ENCODE peak calls at places on chromosomes 3 and 15, in seven cellular contexts. One of them, this sample, is unnamed.

GRCh38 chr15:82105458-82106205 is 59.8 kb upstream of the MEX3B start:
- DNase-seq in fibroblast of the conjunctiva: no peak
- DNase-seq in esophagus muscularis mucosa: no peak
- DNase-seq in stimulated activated CD4-positive, alpha-beta T cell treated with anti-CD3 and anti-CD28 coated beads, Interleukin-12 subunit alpha, Interleukin-12 subunit beta, amount 100 ng/mL, for 4 hours: no peak
- DNase-seq in Caki2: no peak
- DNase-seq in RCC 7860: peak; percentile 34
- DNase-seq in kidney glomerular epithelial cell: peak; percentile 38
- DNase-seq in this sample: no peak

GRCh38 chr15:74156678-74157411 is 16.7 kb upstream of the ISLR start:
- DNase-seq in fibroblast of the conjunctiva: no peak
- DNase-seq in esophagus muscularis mucosa: no peak
- DNase-seq in stimulated activated CD4-positive, alpha-beta T cell treated with anti-CD3 and anti-CD28 coated beads, Interleukin-12 subunit alpha, Interleukin-12 subunit beta, amount 100 ng/mL, for 4 hours: no peak
- DNase-seq in Caki2: no peak
- DNase-seq in RCC 7860: no peak
- DNase-seq in kidney glomerular epithelial cell: no peak
- DNase-seq in this sample: no peak

GRCh38 chr15:52463638-52464037 is 65.0 kb downstream of the MYO5A start:
- DNase-seq in fibroblast of the conjunctiva: no peak
- DNase-seq in esophagus muscularis mucosa: no peak
- DNase-seq in stimulated activated CD4-positive, alpha-beta T cell treated with anti-CD3 and anti-CD28 coated beads, Interleukin-12 subunit alpha, Interleukin-12 subunit beta, amount 100 ng/mL, for 4 hours: no peak
- DNase-seq in Caki2: no peak
- DNase-seq in RCC 7860: no peak
- DNase-seq in kidney glomerular epithelial cell: peak; percentile 29
- DNase-seq in this sample: no peak

GRCh38 chr3:40019371-40019770 is 210.0 kb downstream of the MYRIP start:
- DNase-seq in fibroblast of the conjunctiva: no peak
- DNase-seq in esophagus muscularis mucosa: no peak
- DNase-seq in stimulated activated CD4-positive, alpha-beta T cell treated with anti-CD3 and anti-CD28 coated beads, Interleukin-12 subunit alpha, Interleukin-12 subunit beta, amount 100 ng/mL, for 4 hours: no peak
- DNase-seq in Caki2: no peak
- DNase-seq in RCC 7860: no peak
- DNase-seq in kidney glomerular epithelial cell: no peak
- DNase-seq in this sample: no peak

GRCh38 chr3:147415819-147416218 is 6.7 kb downstream of the ZIC1 start:
- DNase-seq in fibroblast of the conjunctiva: no peak
- DNase-seq in esophagus muscularis mucosa: no peak
- DNase-seq in stimulated activated CD4-positive, alpha-beta T cell treated with anti-CD3 and anti-CD28 coated beads, Interleukin-12 subunit alpha, Interleukin-12 subunit beta, amount 100 ng/mL, for 4 hours: no peak
- DNase-seq in Caki2: no peak
- DNase-seq in RCC 7860: no peak
- DNase-seq in kidney glomerular epithelial cell: no peak
- DNase-seq in this sample: no peak

GRCh38 chr3:98900265-98901031 is 1.0 kb downstream of the DCBLD2 start:
- DNase-seq in fibroblast of the conjunctiva: no peak
- DNase-seq in esophagus muscularis mucosa: no peak
- DNase-seq in stimulated activated CD4-positive, alpha-beta T cell treated with anti-CD3 and anti-CD28 coated beads, Interleukin-12 subunit alpha, Interleukin-12 subunit beta, amount 100 ng/mL, for 4 hours: no peak
- DNase-seq in Caki2: peak; percentile 48
- DNase-seq in RCC 7860: no peak
- DNase-seq in kidney glomerular epithelial cell: no peak
- DNase-seq in this sample: no peak

GRCh38 chr3:176349706-176350105 is 847.6 kb downstream of the TBL1XR1 start:
- DNase-seq in fibroblast of the conjunctiva: peak; percentile 43
- DNase-seq in esophagus muscularis mucosa: no peak
- DNase-seq in stimulated activated CD4-positive, alpha-beta T cell treated with anti-CD3 and anti-CD28 coated beads, Interleukin-12 subunit alpha, Interleukin-12 subunit beta, amount 100 ng/mL, for 4 hours: no peak
- DNase-seq in Caki2: no peak
- DNase-seq in RCC 7860: no peak
- DNase-seq in kidney glomerular epithelial cell: no peak
- DNase-seq in this sample: no peak

GRCh38 chr15:39786444-39787056 is 3.9 kb upstream of the FSIP1 start:
- DNase-seq in fibroblast of the conjunctiva: peak; percentile 59
- DNase-seq in esophagus muscularis mucosa: no peak
- DNase-seq in stimulated activated CD4-positive, alpha-beta T cell treated with anti-CD3 and anti-CD28 coated beads, Interleukin-12 subunit alpha, Interleukin-12 subunit beta, amount 100 ng/mL, for 4 hours: no peak
- DNase-seq in Caki2: peak; percentile 51
- DNase-seq in RCC 7860: peak; percentile 38
- DNase-seq in kidney glomerular epithelial cell: peak; percentile 58
- DNase-seq in this sample: no peak

GRCh38 chr3:4824948-4825325 is 154.3 kb upstream of the BHLHE40 start:
- DNase-seq in fibroblast of the conjunctiva: no peak
- DNase-seq in esophagus muscularis mucosa: no peak
- DNase-seq in stimulated activated CD4-positive, alpha-beta T cell treated with anti-CD3 and anti-CD28 coated beads, Interleukin-12 subunit alpha, Interleukin-12 subunit beta, amount 100 ng/mL, for 4 hours: no peak
- DNase-seq in Caki2: peak; percentile 91
- DNase-seq in RCC 7860: peak; percentile 96
- DNase-seq in kidney glomerular epithelial cell: peak; percentile 98
- DNase-seq in this sample: peak; percentile 87

GRCh38 chr15:85624241-85624855 is 170.4 kb downstream of the KLHL25 start:
- DNase-seq in fibroblast of the conjunctiva: no peak
- DNase-seq in esophagus muscularis mucosa: no peak
- DNase-seq in stimulated activated CD4-positive, alpha-beta T cell treated with anti-CD3 and anti-CD28 coated beads, Interleukin-12 subunit alpha, Interleukin-12 subunit beta, amount 100 ng/mL, for 4 hours: no peak
- DNase-seq in Caki2: no peak
- DNase-seq in RCC 7860: no peak
- DNase-seq in kidney glomerular epithelial cell: no peak
- DNase-seq in this sample: no peak

GRCh38 chr15:43893956-43894355 is 67.2 kb downstream of the WDR76 start:
- DNase-seq in fibroblast of the conjunctiva: no peak
- DNase-seq in esophagus muscularis mucosa: no peak
- DNase-seq in stimulated activated CD4-positive, alpha-beta T cell treated with anti-CD3 and anti-CD28 coated beads, Interleukin-12 subunit alpha, Interleukin-12 subunit beta, amount 100 ng/mL, for 4 hours: no peak
- DNase-seq in Caki2: no peak
- DNase-seq in RCC 7860: no peak
- DNase-seq in kidney glomerular epithelial cell: no peak
- DNase-seq in this sample: no peak

GRCh38 chr3:161333696-161334095 is 37.6 kb downstream of the SPTSSB start:
- DNase-seq in fibroblast of the conjunctiva: no peak
- DNase-seq in esophagus muscularis mucosa: no peak
- DNase-seq in stimulated activated CD4-positive, alpha-beta T cell treated with anti-CD3 and anti-CD28 coated beads, Interleukin-12 subunit alpha, Interleukin-12 subunit beta, amount 100 ng/mL, for 4 hours: no peak
- DNase-seq in Caki2: no peak
- DNase-seq in RCC 7860: no peak
- DNase-seq in kidney glomerular epithelial cell: no peak
- DNase-seq in this sample: no peak

GRCh38 chr3:43505351-43505750 is 116.5 kb downstream of the ANO10 start:
- DNase-seq in fibroblast of the conjunctiva: no peak
- DNase-seq in esophagus muscularis mucosa: no peak
- DNase-seq in stimulated activated CD4-positive, alpha-beta T cell treated with anti-CD3 and anti-CD28 coated beads, Interleukin-12 subunit alpha, Interleukin-12 subunit beta, amount 100 ng/mL, for 4 hours: no peak
- DNase-seq in Caki2: no peak
- DNase-seq in RCC 7860: peak; percentile 30
- DNase-seq in kidney glomerular epithelial cell: no peak
- DNase-seq in this sample: no peak

GRCh38 chr3:173066044-173066679 is 74.9 kb downstream of the SPATA16 start:
- DNase-seq in fibroblast of the conjunctiva: peak; percentile 57
- DNase-seq in esophagus muscularis mucosa: no peak
- DNase-seq in stimulated activated CD4-positive, alpha-beta T cell treated with anti-CD3 and anti-CD28 coated beads, Interleukin-12 subunit alpha, Interleukin-12 subunit beta, amount 100 ng/mL, for 4 hours: no peak
- DNase-seq in Caki2: peak; percentile 9
- DNase-seq in RCC 7860: no peak
- DNase-seq in kidney glomerular epithelial cell: peak; percentile 16
- DNase-seq in this sample: peak; percentile 23

GRCh38 chr15:91780387-91780786 is 73.1 kb upstream of the SLCO3A1 start:
- DNase-seq in fibroblast of the conjunctiva: no peak
- DNase-seq in esophagus muscularis mucosa: no peak
- DNase-seq in stimulated activated CD4-positive, alpha-beta T cell treated with anti-CD3 and anti-CD28 coated beads, Interleukin-12 subunit alpha, Interleukin-12 subunit beta, amount 100 ng/mL, for 4 hours: no peak
- DNase-seq in Caki2: no peak
- DNase-seq in RCC 7860: no peak
- DNase-seq in kidney glomerular epithelial cell: no peak
- DNase-seq in this sample: no peak

GRCh38 chr3:170081079-170081741 is 43.4 kb downstream of the GPR160 start:
- DNase-seq in fibroblast of the conjunctiva: peak; percentile 33
- DNase-seq in esophagus muscularis mucosa: no peak
- DNase-seq in stimulated activated CD4-positive, alpha-beta T cell treated with anti-CD3 and anti-CD28 coated beads, Interleukin-12 subunit alpha, Interleukin-12 subunit beta, amount 100 ng/mL, for 4 hours: no peak
- DNase-seq in Caki2: no peak
- DNase-seq in RCC 7860: no peak
- DNase-seq in kidney glomerular epithelial cell: no peak
- DNase-seq in this sample: no peak